ENCODE peak calls at places on chromosomes 16 and 17, in six cellular contexts. S, Q, I, N, V and B are unnamed samples.

GRCh38 chr17:79325707-79326106 is 251.1 kb downstream of the ENGASE start:
- DNase-seq in S (no peak), V (peak; percentile 82), I (no peak), N (no peak), Q (peak; percentile 86), B (peak; percentile 4)

GRCh38 chr17:27494192-27495091 is 38.2 kb downstream of the KSR1 start:
- DNase-seq in N (peak; percentile 94), S (peak; percentile 42), I (peak; percentile 92), Q (peak; percentile 69), V (peak; percentile 69), B (peak; percentile 77)

GRCh38 chr16:17885659-17886200 is 415.0 kb upstream of the XYLT1 start:
- DNase-seq in V (no peak), N (no peak), I (no peak), S (no peak), Q (no peak), B (no peak)

GRCh38 chr17:77571562-77571981 is 386.9 kb upstream of the TNRC6C start:
- DNase-seq in Q (peak; percentile 53), V (no peak), I (no peak), N (no peak), S (peak; percentile 6), B (peak; percentile 46)

GRCh38 chr17:17724307-17724921 is 43.2 kb downstream of the RAI1 start:
- DNase-seq in S (peak; percentile 54), V (peak; percentile 90), N (no peak), Q (peak; percentile 95), I (no peak), B (peak; percentile 64)

GRCh38 chr17:13256545-13256944 is 238.7 kb upstream of the ELAC2 start:
- DNase-seq in V (no peak), Q (no peak), I (no peak), N (no peak), S (no peak), B (no peak)

GRCh38 chr17:11418367-11418766 is 177.4 kb downstream of the SHISA6 start:
- DNase-seq in Q (no peak), N (no peak), I (no peak), S (no peak), V (no peak), B (no peak)

GRCh38 chr17:46722662-46723285 is 95.7 kb downstream of the WNT3 start:
- DNase-seq in N (no peak), S (peak; percentile 49), V (no peak), Q (no peak), I (no peak), B (no peak)

GRCh38 chr16:85402910-85403692 is 210.0 kb upstream of the GSE1 start:
- DNase-seq in I (no peak), S (peak; percentile 77), V (no peak), N (peak; percentile 33), Q (peak; percentile 80), B (peak; percentile 82)

GRCh38 chr17:12666718-12667117 is 1.0 kb downstream of the MYOCD start:
- DNase-seq in Q (no peak), I (no peak), S (no peak), V (no peak), N (no peak), B (no peak)

GRCh38 chr17:63993368-63993990 is 4.7 kb upstream of the PRR29 start:
- DNase-seq in S (no peak), I (no peak), Q (peak; percentile 4), V (peak; percentile 1), N (peak; percentile 23), B (no peak)

DNA sequence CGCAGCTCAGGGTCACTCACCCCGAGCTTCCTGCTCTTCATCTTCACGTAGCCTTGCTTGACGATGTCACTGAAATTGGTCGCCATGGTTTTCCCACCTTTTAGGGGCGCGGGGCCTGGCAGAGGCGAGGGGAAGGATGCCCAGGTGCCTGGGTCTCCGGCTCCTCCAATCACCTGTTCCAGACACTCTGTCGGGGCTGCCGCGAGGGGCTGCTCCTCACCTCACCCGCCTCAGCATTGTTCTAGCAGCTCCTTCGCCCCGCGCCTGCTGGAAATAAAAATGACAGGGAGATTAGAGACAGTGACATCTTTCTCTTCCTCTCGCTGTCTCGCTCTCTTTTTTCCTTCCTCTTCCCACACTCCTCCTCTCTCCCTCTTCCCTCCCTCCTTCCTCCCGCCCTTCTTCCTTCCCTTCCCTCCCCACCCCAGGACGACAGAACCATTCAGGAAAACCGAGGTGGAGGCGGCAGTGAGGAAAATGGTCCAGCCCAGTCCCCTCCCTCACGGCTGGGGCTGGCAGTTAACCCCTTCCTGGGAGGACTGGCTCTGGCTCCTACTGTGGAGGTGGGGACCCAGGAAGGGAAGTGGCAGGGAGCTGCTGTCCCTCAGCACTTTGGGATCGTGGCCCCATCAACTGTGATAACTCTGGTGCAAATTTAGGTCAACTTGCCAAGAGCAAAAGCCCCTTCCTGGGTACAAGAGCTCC is 6.7 kb downstream of the DOK4 start:
- DNase-seq in Q (peak; percentile 93), V (peak; percentile 66), N (peak; percentile 89), I (peak; percentile 79), S (peak; percentile 54), B (peak; percentile 73)
- H3K4me3 ChIP-seq in Q (peak overlapping the region; percentile 55), V (peak overlapping the region; percentile 41), N (peak overlapping the region; percentile 50), I (peak overlapping the region; percentile 27), S (peak overlapping the region; percentile 42), B (peak overlapping the region; percentile 64)

GRCh38 chr16:1914759-1915387 is 3.3 kb downstream of the HS3ST6 start:
- DNase-seq in N (no peak), S (no peak), I (no peak), V (no peak), Q (no peak), B (no peak)

GRCh38 chr16:1917665-1918111 is 527 bp downstream of the HS3ST6 start:
- DNase-seq in I (no peak), S (no peak), N (no peak), Q (peak; percentile 74), V (peak; percentile 65), B (no peak)

GRCh38 chr16:1917056-1917664 is 1.1 kb downstream of the HS3ST6 start:
- DNase-seq in N (no peak), Q (peak; percentile 62), S (no peak), I (no peak), V (peak; percentile 30), B (no peak)

GRCh38 chr16:1916654-1916990 is 1.6 kb downstream of the HS3ST6 start:
- DNase-seq in N (no peak), V (peak; percentile 82), Q (peak; percentile 91), I (no peak), S (no peak), B (no peak)

GRCh38 chr16:1915732-1916653 is 2.2 kb downstream of the HS3ST6 start:
- DNase-seq in Q (no peak), I (no peak), S (no peak), N (no peak), V (peak; percentile 37), B (no peak)
- H3K4me3 ChIP-seq in Q (no peak overlapping the region), I (no peak overlapping the region), S (no peak overlapping the region), N (no peak overlapping the region), V (no peak overlapping the region), B (no peak overlapping the region)

DNA sequence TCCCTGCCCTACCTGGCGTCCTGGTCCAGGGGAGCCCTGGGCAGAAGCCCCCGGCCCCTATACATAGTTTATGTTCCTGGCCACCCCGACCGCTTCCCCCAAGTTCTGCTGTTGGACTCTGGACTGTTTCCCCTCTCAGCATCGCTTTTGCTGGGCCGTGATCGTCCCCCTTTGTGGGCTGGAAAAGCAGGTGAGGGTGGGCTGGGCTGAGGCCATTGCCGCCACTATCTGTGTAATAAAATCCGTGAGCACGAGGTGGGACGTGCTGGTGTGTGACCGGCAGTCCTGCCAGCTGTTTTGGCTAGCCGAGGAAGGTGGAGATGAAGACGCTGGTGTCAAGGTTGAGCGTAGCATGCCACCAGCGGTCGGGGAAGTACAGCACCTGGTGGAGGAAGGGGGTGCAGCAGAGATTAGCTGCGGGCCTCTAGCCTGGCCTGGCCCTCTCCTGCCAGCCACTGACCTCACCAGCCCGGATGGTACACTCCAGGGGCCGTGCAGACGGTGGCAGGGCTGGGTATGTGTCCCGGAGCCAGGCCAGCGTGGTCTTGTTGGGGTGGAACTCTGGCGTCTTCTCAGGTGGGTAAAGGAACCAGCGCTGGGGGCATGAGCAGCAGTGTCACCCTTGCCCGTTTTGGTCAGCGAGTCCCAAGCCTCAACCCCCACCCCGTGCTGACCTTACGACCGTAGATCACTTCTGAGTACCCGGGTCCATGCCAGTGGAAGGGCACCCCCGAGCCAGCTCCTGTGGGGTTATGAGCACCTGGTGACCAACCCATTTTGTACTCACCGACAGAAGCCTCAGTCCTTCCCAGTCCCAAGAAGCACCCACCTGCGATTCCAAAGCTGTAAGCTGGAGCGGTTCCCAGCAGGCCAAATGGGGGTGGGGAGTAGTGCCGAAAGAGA is 1.4 kb downstream of the JMJD8 start:
- DNase-seq in N (no peak), V (no peak), Q (peak; percentile 57), I (no peak), S (no peak), B (no peak)
- H3K4me3 ChIP-seq in N (peak overlapping the region; percentile 86), V (peak overlapping the region; percentile 55), Q (peak overlapping the region; percentile 87), I (peak overlapping the region; percentile 56), S (no peak overlapping the region), B (peak overlapping the region; percentile 60)

GRCh38 chr17:7252176-7253043 is at the start of gene ELP5:
- DNase-seq in S (peak; percentile 94), I (peak; percentile 96), V (peak; percentile 98), Q (peak; percentile 96), N (peak; percentile 93), B (peak; percentile 98)
- H3K4me3 ChIP-seq in S (peak within 1 kb of the TSS; percentile 71), I (peak within 1 kb of the TSS; percentile 96), V (peak within 1 kb of the TSS; percentile 61), Q (peak within 1 kb of the TSS; percentile 99), N (peak within 1 kb of the TSS; percentile 70), B (peak within 1 kb of the TSS; percentile 90)

DNA sequence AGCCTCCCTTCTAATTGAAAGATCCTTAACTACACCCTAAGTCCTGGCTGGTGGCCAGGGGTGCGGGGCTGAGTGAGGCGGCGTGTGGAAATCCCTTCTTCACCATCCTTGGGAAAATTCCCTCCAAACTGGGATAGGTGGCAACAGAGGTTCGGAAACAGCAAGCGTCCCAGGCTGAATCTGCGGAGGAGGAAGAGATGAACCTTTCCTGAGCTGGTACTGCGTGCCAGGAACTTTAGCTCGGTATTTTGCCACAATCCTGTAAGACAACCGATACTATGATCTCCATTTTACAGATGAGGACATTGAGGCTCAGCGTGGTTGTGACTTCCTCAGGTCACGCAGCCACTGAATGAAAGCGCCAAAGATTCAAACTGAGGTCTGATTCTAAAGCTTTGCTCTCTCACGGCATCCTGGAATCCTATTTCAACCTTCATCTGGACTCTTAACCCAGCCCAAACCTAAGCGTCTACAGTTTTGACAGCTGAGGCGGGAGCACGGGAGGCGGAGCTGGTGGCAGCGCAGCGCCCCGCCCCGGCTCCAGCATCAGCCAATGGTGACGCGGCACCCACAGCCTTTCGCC is 570 bp upstream of the CYLD start:
- DNase-seq in N (no peak), S (no peak), I (peak; percentile 14), Q (peak; percentile 25), V (peak; percentile 22), B (no peak)
- H3K4me3 ChIP-seq in N (peak overlapping the region; percentile 24), S (peak overlapping the region; percentile 45), I (peak overlapping the region; percentile 31), Q (peak overlapping the region; percentile 25), V (peak overlapping the region; percentile 38), B (peak overlapping the region; percentile 59)

GRCh38 chr17:35448899-35449227 is 297 bp upstream of the SLFN13 start:
- DNase-seq in Q (no peak), N (no peak), I (no peak), V (peak; percentile 29), S (no peak), B (no peak)
- H3K4me3 ChIP-seq in Q (peak overlapping the region; percentile 66), N (no peak overlapping the region), I (no peak overlapping the region), V (peak overlapping the region; percentile 47), S (no peak overlapping the region), B (peak overlapping the region; percentile 64)

GRCh38 chr17:44359458-44360143 is 4.1 kb downstream of the FAM171A2 start:
- DNase-seq in V (no peak), N (no peak), S (no peak), I (no peak), Q (no peak), B (no peak)
- H3K4me3 ChIP-seq in V (no peak overlapping the region), N (no peak overlapping the region), S (no peak overlapping the region), I (no peak overlapping the region), Q (no peak overlapping the region), B (no peak overlapping the region)